ENCODE peak calls at places on chromosome 17, in seven cellular contexts. O is keratinocyte; L is HFFc6; E is nucleus accumbens; M is HEK293T; Z is pons; U is stimulated activated CD8-positive, alpha-beta memory T cell treated with anti-CD3 and anti-CD28 coated beads, Interleukin-4, amount 100 ng/mL, for 4 hours. W is an unnamed sample.

GRCh38 chr17:66564992-66565465 is 262.6 kb downstream of the PRKCA start:
- DNase-seq in O (no peak), L (no peak), E (no peak), M (no peak), Z (no peak), U (no peak), W (no peak)

GRCh38 chr17:3894927-3895343 is 2.1 kb upstream of the CAMKK1 start:
- DNase-seq in O (no peak), L (peak; percentile 9), E (no peak), M (no peak), Z (no peak), U (no peak), W (no peak)

GRCh38 chr17:61144137-61144536 is 255.5 kb upstream of the TBX2 start:
- DNase-seq in O (no peak), L (no peak), E (no peak), M (no peak), Z (no peak), U (no peak), W (no peak)

GRCh38 chr17:13395872-13396271 is 205.9 kb downstream of the HS3ST3A1 start:
- DNase-seq in O (no peak), L (no peak), E (no peak), M (no peak), Z (no peak), U (no peak), W (no peak)

GRCh38 chr17:28580925-28581324 is 4.2 kb upstream of the ALDOC start:
- DNase-seq in O (no peak), L (no peak), E (no peak), M (no peak), Z (no peak), U (no peak), W (no peak)

GRCh38 chr17:15890279-15890892 is 54.5 kb upstream of the ADORA2B start:
- DNase-seq in O (no peak), L (no peak), E (no peak), M (no peak), Z (no peak), U (no peak), W (no peak)

GRCh38 chr17:8651013-8651412 is 20.5 kb upstream of the MYH10 start:
- DNase-seq in O (no peak), L (no peak), E (no peak), M (no peak), Z (no peak), U (no peak), W (no peak)

GRCh38 chr17:43456661-43457361 is 27.0 kb upstream of the DHX8 start:
- DNase-seq in O (no peak), L (no peak), E (no peak), M (no peak), Z (no peak), U (no peak), W (peak; percentile 14)

GRCh38 chr17:8954339-8954738 is 11.2 kb downstream of the PIK3R5 start:
- DNase-seq in O (no peak), L (no peak), E (no peak), M (no peak), Z (peak; percentile 69), U (peak; percentile 58), W (no peak)

GRCh38 chr17:62653831-62654829 is 26.7 kb downstream of the MRC2 start:
- DNase-seq in O (no peak), L (peak; percentile 64), E (no peak), M (no peak), Z (no peak), U (no peak), W (no peak)

GRCh38 chr17:77449908-77450741 is 309.4 kb downstream of the SEC14L1 start:
- DNase-seq in O (no peak), L (peak; percentile 65), E (peak; percentile 77), M (no peak), Z (peak; percentile 70), U (no peak), W (no peak)

GRCh38 chr17:81035389-81036127 is 607 bp downstream of the BAIAP2 start:
- DNase-seq in O (no peak), L (peak; percentile 14), E (no peak), M (no peak), Z (no peak), U (no peak), W (peak; percentile 40)

GRCh38 chr17:66715745-66716156 is 119.2 kb upstream of the CACNG5 start:
- DNase-seq in O (no peak), L (peak; percentile 76), E (no peak), M (peak; percentile 75), Z (peak; percentile 83), U (no peak), W (peak; percentile 83)

GRCh38 chr17:17227608-17228520 is 9.1 kb downstream of the FLCN start:
- DNase-seq in O (no peak), L (no peak), E (no peak), M (no peak), Z (no peak), U (no peak), W (no peak)